ENCODE peak calls at places on chromosomes 7 and 10, in ten cellular contexts. One of them, this sample, is unnamed.

GRCh38 chr7:8378349-8379019 is 54.9 kb upstream of the NXPH1 start:
- DNase-seq in PC-3: no peak
- DNase-seq in SK-N-SH: peak; percentile 44
- DNase-seq in GM23338: no peak
- DNase-seq in PC-9: no peak
- DNase-seq in hepatocyte: no peak
- DNase-seq in GM23248: no peak
- DNase-seq in MM.1S: no peak
- DNase-seq in HCT116: no peak
- DNase-seq in Karpas-422: no peak
- DNase-seq in this sample: no peak

GRCh38 chr7:81869670-81870069 is 99.8 kb upstream of the HGF start:
- DNase-seq in HCT116: no peak
- DNase-seq in Karpas-422: no peak
- DNase-seq in GM23248: no peak
- DNase-seq in PC-9: no peak
- DNase-seq in GM23338: no peak
- DNase-seq in MM.1S: no peak
- DNase-seq in SK-N-SH: no peak
- DNase-seq in hepatocyte: no peak
- DNase-seq in PC-3: no peak
- DNase-seq in this sample: no peak

GRCh38 chr7:66557214-66558200 is 71.2 kb upstream of the KCTD7 start:
- DNase-seq in hepatocyte: peak; percentile 78
- DNase-seq in GM23248: peak; percentile 69
- DNase-seq in HCT116: no peak
- DNase-seq in Karpas-422: peak; percentile 84
- DNase-seq in GM23338: peak; percentile 88
- DNase-seq in PC-3: peak; percentile 43
- DNase-seq in SK-N-SH: peak; percentile 96
- DNase-seq in PC-9: peak; percentile 62
- DNase-seq in MM.1S: peak; percentile 38
- DNase-seq in this sample: peak; percentile 58

GRCh38 chr10:11035318-11035920 is 17.7 kb downstream of the CELF2 start:
- DNase-seq in SK-N-SH: no peak
- DNase-seq in HCT116: no peak
- DNase-seq in PC-3: peak; percentile 36
- DNase-seq in MM.1S: peak; percentile 57
- DNase-seq in GM23338: peak; percentile 59
- DNase-seq in PC-9: peak; percentile 2
- DNase-seq in Karpas-422: no peak
- DNase-seq in hepatocyte: peak; percentile 46
- DNase-seq in GM23248: peak; percentile 90
- DNase-seq in this sample: no peak

GRCh38 chr7:151117565-151117964 is 31.3 kb downstream of the AGAP3 start:
- DNase-seq in GM23248: no peak
- DNase-seq in hepatocyte: no peak
- DNase-seq in Karpas-422: no peak
- DNase-seq in HCT116: no peak
- DNase-seq in PC-3: no peak
- DNase-seq in SK-N-SH: no peak
- DNase-seq in MM.1S: no peak
- DNase-seq in PC-9: no peak
- DNase-seq in GM23338: no peak
- DNase-seq in this sample: no peak

GRCh38 chr10:46525177-46525823 is 31.2 kb downstream of the GPRIN2 start:
- DNase-seq in hepatocyte: no peak
- DNase-seq in HCT116: peak; percentile 56
- DNase-seq in GM23248: peak; percentile 85
- DNase-seq in MM.1S: no peak
- DNase-seq in PC-9: peak; percentile 73
- DNase-seq in GM23338: no peak
- DNase-seq in Karpas-422: no peak
- DNase-seq in PC-3: peak; percentile 84
- DNase-seq in SK-N-SH: peak; percentile 36
- DNase-seq in this sample: no peak

GRCh38 chr10:62861507-62861906 is 45.3 kb upstream of the EGR2 start:
- DNase-seq in GM23248: peak; percentile 56
- DNase-seq in SK-N-SH: no peak
- DNase-seq in Karpas-422: no peak
- DNase-seq in PC-3: peak; percentile 38
- DNase-seq in MM.1S: no peak
- DNase-seq in PC-9: no peak
- DNase-seq in HCT116: no peak
- DNase-seq in hepatocyte: no peak
- DNase-seq in GM23338: no peak
- DNase-seq in this sample: no peak

GRCh38 chr7:51346136-51346535 is 29.5 kb upstream of the COBL start:
- DNase-seq in hepatocyte: no peak
- DNase-seq in HCT116: no peak
- DNase-seq in GM23248: no peak
- DNase-seq in Karpas-422: no peak
- DNase-seq in PC-3: no peak
- DNase-seq in SK-N-SH: no peak
- DNase-seq in MM.1S: no peak
- DNase-seq in GM23338: no peak
- DNase-seq in PC-9: no peak
- DNase-seq in this sample: no peak

GRCh38 chr10:126588024-126588423 is 82.5 kb downstream of the C10orf90 start:
- DNase-seq in PC-9: no peak
- DNase-seq in GM23338: no peak
- DNase-seq in MM.1S: no peak
- DNase-seq in PC-3: no peak
- DNase-seq in Karpas-422: no peak
- DNase-seq in HCT116: no peak
- DNase-seq in SK-N-SH: no peak
- DNase-seq in hepatocyte: no peak
- DNase-seq in GM23248: no peak
- DNase-seq in this sample: no peak

GRCh38 chr10:88092265-88092664 is 228.8 kb downstream of the PTEN start:
- DNase-seq in GM23338: no peak
- DNase-seq in Karpas-422: no peak
- DNase-seq in PC-3: no peak
- DNase-seq in GM23248: no peak
- DNase-seq in MM.1S: no peak
- DNase-seq in HCT116: no peak
- DNase-seq in hepatocyte: no peak
- DNase-seq in PC-9: no peak
- DNase-seq in SK-N-SH: no peak
- DNase-seq in this sample: no peak

GRCh38 chr7:57375783-57376182 is 74.2 kb upstream of the ZNF716 start:
- DNase-seq in GM23338: no peak
- DNase-seq in PC-9: no peak
- DNase-seq in PC-3: no peak
- DNase-seq in Karpas-422: no peak
- DNase-seq in MM.1S: no peak
- DNase-seq in GM23248: no peak
- DNase-seq in hepatocyte: no peak
- DNase-seq in HCT116: no peak
- DNase-seq in SK-N-SH: no peak
- DNase-seq in this sample: no peak

DNA sequence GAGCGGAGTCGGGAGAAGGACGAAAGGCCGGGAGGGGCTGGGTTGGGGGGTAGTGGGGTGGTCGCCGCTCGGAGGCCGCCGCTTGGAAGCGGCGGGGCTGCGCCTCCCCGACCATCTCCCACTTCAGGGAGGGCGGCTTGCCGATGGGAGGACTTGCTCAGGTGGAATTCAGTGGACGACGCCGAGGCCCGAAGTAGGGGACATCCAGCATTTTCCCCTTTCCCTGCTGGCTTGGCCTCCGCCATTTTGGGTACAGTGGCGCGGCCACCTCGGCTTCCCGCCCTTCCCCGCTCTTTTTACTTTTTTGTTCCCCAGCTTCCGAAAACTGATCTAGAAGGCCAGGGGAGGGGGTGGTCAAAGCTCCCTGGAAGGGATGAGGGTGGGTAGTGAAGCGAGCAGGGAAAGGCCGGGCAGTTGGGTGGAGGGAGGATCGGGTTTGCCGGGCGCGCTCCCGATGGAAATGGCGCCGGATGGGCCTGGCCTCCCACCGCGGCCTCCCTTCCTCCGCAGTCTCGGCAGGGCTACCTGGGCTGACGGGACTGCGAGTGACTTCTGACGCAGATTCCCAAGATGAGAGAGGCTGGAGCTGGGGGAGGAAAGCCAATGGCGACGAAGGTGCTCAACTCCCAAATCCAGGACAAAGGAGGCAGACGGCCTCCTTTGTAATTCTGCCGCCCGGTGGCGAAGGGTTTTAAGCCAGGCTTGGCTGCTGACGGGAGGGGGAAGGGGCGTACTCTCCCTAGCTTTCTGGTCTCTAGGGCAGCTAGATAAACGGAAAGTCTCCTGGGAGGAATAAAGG is at the start of gene PBLD:
- DNase-seq in MM.1S: peak; percentile 69
- DNase-seq in SK-N-SH: peak; percentile 72
- DNase-seq in PC-9: peak; percentile 73
- DNase-seq in Karpas-422: peak; percentile 83
- DNase-seq in HCT116: peak; percentile 43
- DNase-seq in PC-3: peak; percentile 86
- DNase-seq in hepatocyte: peak; percentile 87
- DNase-seq in GM23338: peak; percentile 93
- DNase-seq in GM23248: peak; percentile 86
- DNase-seq in this sample: peak; percentile 78
- H3K9me2 ChIP-seq in MM.1S: no peaks in the 10 kb centered on the region
- H3K9me2 ChIP-seq in SK-N-SH: no peaks in the 10 kb centered on the region
- H3K9me2 ChIP-seq in PC-9: peaks cover 5% of the 10 kb centered on the region
- H3K9me2 ChIP-seq in Karpas-422: no peaks in the 10 kb centered on the region
- H3K9me2 ChIP-seq in HCT116: no peaks in the 10 kb centered on the region
- H3K9me2 ChIP-seq in PC-3: no peaks in the 10 kb centered on the region
- H3K9me2 ChIP-seq in hepatocyte: no peaks in the 10 kb centered on the region
- H3K9me2 ChIP-seq in GM23338: no peaks in the 10 kb centered on the region
- H3K9me2 ChIP-seq in GM23248: no peaks in the 10 kb centered on the region
- H3K9me2 ChIP-seq in this sample: no peaks in the 10 kb centered on the region

DNA sequence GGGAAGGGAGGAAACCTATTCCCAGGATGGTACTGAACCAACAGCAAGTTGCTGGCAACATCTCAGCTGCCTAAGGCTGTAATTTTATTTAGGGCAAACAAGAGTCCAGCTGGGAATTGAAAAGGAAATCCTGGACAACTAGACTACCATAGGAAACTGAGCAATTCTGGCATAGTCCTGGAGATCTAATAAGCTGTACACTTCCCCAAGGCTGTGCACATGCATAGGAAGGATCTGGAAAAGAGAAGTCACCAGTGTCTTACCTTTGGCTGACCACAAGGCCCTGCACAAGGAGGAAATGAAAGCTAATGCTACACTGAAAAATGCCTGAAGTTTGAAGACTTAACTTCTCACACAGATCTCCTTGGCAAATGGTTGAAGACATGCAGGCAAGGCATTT is 94.4 kb upstream of the CXCL12 start:
- DNase-seq in SK-N-SH: no peak
- DNase-seq in GM23248: peak; percentile 13
- DNase-seq in PC-3: no peak
- DNase-seq in PC-9: no peak
- DNase-seq in hepatocyte: no peak
- DNase-seq in Karpas-422: peak; percentile 44
- DNase-seq in MM.1S: no peak
- DNase-seq in HCT116: no peak
- DNase-seq in GM23338: no peak
- DNase-seq in this sample: no peak
- H3K9me2 ChIP-seq in SK-N-SH: no peaks in the 10 kb centered on the region
- H3K9me2 ChIP-seq in GM23248: no peaks in the 10 kb centered on the region
- H3K9me2 ChIP-seq in PC-3: no peaks in the 10 kb centered on the region
- H3K9me2 ChIP-seq in PC-9: no peaks in the 10 kb centered on the region
- H3K9me2 ChIP-seq in hepatocyte: no peaks in the 10 kb centered on the region
- H3K9me2 ChIP-seq in Karpas-422: no peaks in the 10 kb centered on the region
- H3K9me2 ChIP-seq in MM.1S: no peaks in the 10 kb centered on the region
- H3K9me2 ChIP-seq in HCT116: no peaks in the 10 kb centered on the region
- H3K9me2 ChIP-seq in GM23338: peaks cover 4% of the 10 kb centered on the region
- H3K9me2 ChIP-seq in this sample: no peaks in the 10 kb centered on the region

DNA sequence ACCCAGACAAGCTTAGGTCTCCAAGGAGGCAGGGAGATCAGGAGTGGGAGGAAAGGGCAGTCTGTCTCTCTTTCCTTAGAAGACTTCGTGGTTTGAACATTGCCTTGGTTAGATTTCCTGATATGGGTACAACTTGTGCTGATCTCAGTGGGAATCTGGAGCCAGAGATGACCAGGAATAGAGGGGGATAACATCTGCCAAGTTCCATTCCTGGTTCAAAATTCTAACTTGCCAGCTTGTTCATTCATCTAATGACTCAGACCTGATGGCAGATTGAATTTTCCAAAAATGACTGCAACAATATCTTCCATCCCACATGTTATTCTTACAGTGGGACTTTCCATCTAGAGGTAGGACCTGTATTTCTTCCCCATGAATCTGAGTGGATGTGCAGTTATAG is 394.3 kb upstream of the PODXL start:
- DNase-seq in Karpas-422: no peak
- DNase-seq in PC-9: no peak
- DNase-seq in GM23248: no peak
- DNase-seq in SK-N-SH: no peak
- DNase-seq in MM.1S: no peak
- DNase-seq in hepatocyte: no peak
- DNase-seq in GM23338: no peak
- DNase-seq in HCT116: no peak
- DNase-seq in PC-3: no peak
- DNase-seq in this sample: no peak
- H3K9me2 ChIP-seq in Karpas-422: no peaks in the 10 kb centered on the region
- H3K9me2 ChIP-seq in PC-9: no peaks in the 10 kb centered on the region
- H3K9me2 ChIP-seq in GM23248: no peaks in the 10 kb centered on the region
- H3K9me2 ChIP-seq in SK-N-SH: no peaks in the 10 kb centered on the region
- H3K9me2 ChIP-seq in MM.1S: no peaks in the 10 kb centered on the region
- H3K9me2 ChIP-seq in hepatocyte: no peaks in the 10 kb centered on the region
- H3K9me2 ChIP-seq in GM23338: no peaks in the 10 kb centered on the region
- H3K9me2 ChIP-seq in HCT116: no peaks in the 10 kb centered on the region
- H3K9me2 ChIP-seq in PC-3: no peaks in the 10 kb centered on the region
- H3K9me2 ChIP-seq in this sample: no peaks in the 10 kb centered on the region

DNA sequence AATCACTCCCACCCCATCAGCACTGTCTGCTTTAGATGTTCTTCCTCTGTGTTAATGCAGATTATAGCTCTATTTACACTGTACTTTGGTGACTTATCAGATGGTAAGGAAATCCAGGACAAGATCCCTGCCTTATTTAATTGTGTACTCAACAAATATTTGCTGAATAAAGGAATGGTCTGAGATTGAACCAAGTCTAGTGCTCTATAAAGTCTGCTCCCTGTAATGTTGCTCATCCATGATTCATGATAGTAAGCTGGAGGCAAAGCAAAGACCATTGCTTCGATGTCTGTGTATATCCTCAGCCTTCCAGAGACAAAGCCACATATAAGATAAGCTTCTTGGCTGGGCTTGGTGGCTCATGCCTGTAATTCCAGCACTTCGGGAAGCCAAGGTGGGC is 33.5 kb downstream of the PLCE1 start:
- DNase-seq in SK-N-SH: no peak
- DNase-seq in PC-9: no peak
- DNase-seq in Karpas-422: no peak
- DNase-seq in GM23248: peak; percentile 34
- DNase-seq in HCT116: no peak
- DNase-seq in PC-3: peak; percentile 78
- DNase-seq in MM.1S: no peak
- DNase-seq in hepatocyte: no peak
- DNase-seq in GM23338: no peak
- DNase-seq in this sample: no peak
- H3K9me2 ChIP-seq in SK-N-SH: no peaks in the 10 kb centered on the region
- H3K9me2 ChIP-seq in PC-9: no peaks in the 10 kb centered on the region
- H3K9me2 ChIP-seq in Karpas-422: no peaks in the 10 kb centered on the region
- H3K9me2 ChIP-seq in GM23248: no peaks in the 10 kb centered on the region
- H3K9me2 ChIP-seq in HCT116: no peaks in the 10 kb centered on the region
- H3K9me2 ChIP-seq in PC-3: no peaks in the 10 kb centered on the region
- H3K9me2 ChIP-seq in MM.1S: no peaks in the 10 kb centered on the region
- H3K9me2 ChIP-seq in hepatocyte: no peaks in the 10 kb centered on the region
- H3K9me2 ChIP-seq in GM23338: peaks cover 4% of the 10 kb centered on the region
- H3K9me2 ChIP-seq in this sample: no peaks in the 10 kb centered on the region

GRCh38 chr10:128839701-128840100 is 627.3 kb upstream of the MGMT start:
- DNase-seq in PC-9: no peak
- DNase-seq in GM23248: no peak
- DNase-seq in PC-3: no peak
- DNase-seq in HCT116: no peak
- DNase-seq in SK-N-SH: no peak
- DNase-seq in hepatocyte: no peak
- DNase-seq in MM.1S: no peak
- DNase-seq in Karpas-422: no peak
- DNase-seq in GM23338: no peak
- DNase-seq in this sample: no peak
- H3K9me2 ChIP-seq in PC-9: no peaks in the 10 kb centered on the region
- H3K9me2 ChIP-seq in GM23248: no peaks in the 10 kb centered on the region
- H3K9me2 ChIP-seq in PC-3: no peaks in the 10 kb centered on the region
- H3K9me2 ChIP-seq in HCT116: no peaks in the 10 kb centered on the region
- H3K9me2 ChIP-seq in SK-N-SH: no peaks in the 10 kb centered on the region
- H3K9me2 ChIP-seq in hepatocyte: no peaks in the 10 kb centered on the region
- H3K9me2 ChIP-seq in MM.1S: no peaks in the 10 kb centered on the region
- H3K9me2 ChIP-seq in Karpas-422: no peaks in the 10 kb centered on the region
- H3K9me2 ChIP-seq in GM23338: peaks cover 10% of the 10 kb centered on the region
- H3K9me2 ChIP-seq in this sample: no peaks in the 10 kb centered on the region